ENCODE peak calls at places on chromosomes 1 and 21, in ten cellular contexts. Y, Z, R, P, O, U, T, C, J and D are unnamed samples.

GRCh38 chr1:239952348-239953307 is 139.1 kb upstream of the FMN2 start:
- DNase-seq in Y (no peak), Z (no peak), R (peak), P (no peak), O (no peak), U (no peak), T (no peak), C (no peak), J (no peak), D (no peak)

GRCh38 chr1:16630661-16631247 is 17.4 kb upstream of the NBPF1 start:
- DNase-seq in Y (no peak), Z (peak), R (peak), P (no peak), O (no peak), U (peak), T (no peak), C (no peak), J (peak), D (no peak)

GRCh38 chr1:155254714-155255242 is 505 bp downstream of the ENTREP3 start:
- DNase-seq in Y (peak), Z (no peak), R (peak), P (no peak), O (peak), U (no peak), T (no peak), C (no peak), J (no peak), D (peak)

GRCh38 chr1:220748091-220748934 is at the start of gene MTARC2:
- DNase-seq in Y (peak), Z (peak), R (peak), P (no peak), O (peak), U (no peak), T (peak), C (no peak), J (no peak), D (peak)

GRCh38 chr1:116472431-116472961 is 98.3 kb downstream of the CD58 start:
- DNase-seq in Y (no peak), Z (no peak), R (no peak), P (peak), O (peak), U (no peak), T (peak), C (no peak), J (no peak), D (no peak)

GRCh38 chr1:3910769-3911520 is 10.9 kb upstream of the C1orf174 start:
- DNase-seq in Y (no peak), Z (no peak), R (peak), P (no peak), O (peak), U (peak), T (peak), C (peak), J (peak), D (peak)

GRCh38 chr1:10530756-10531155 is 56.0 kb downstream of the PEX14 start:
- DNase-seq in Y (no peak), Z (no peak), R (no peak), P (no peak), O (no peak), U (no peak), T (no peak), C (no peak), J (no peak), D (peak)

GRCh38 chr1:12539320-12539704 is 78.7 kb downstream of the DHRS3 start:
- DNase-seq in Y (no peak), Z (no peak), R (no peak), P (no peak), O (no peak), U (no peak), T (no peak), C (no peak), J (no peak), D (no peak)

GRCh38 chr21:39529026-39529425 is 77.3 kb downstream of the SH3BGR start:
- DNase-seq in Y (no peak), Z (no peak), R (no peak), P (no peak), O (no peak), U (no peak), T (no peak), C (no peak), J (no peak), D (no peak)

GRCh38 chr1:20233394-20233793 is 47.1 kb upstream of the PLA2G2C start:
- DNase-seq in Y (no peak), Z (no peak), R (peak), P (no peak), O (peak), U (no peak), T (no peak), C (no peak), J (peak), D (no peak)

GRCh38 chr1:31012210-31012924 is 53.1 kb downstream of the PUM1 start:
- DNase-seq in Y (no peak), Z (no peak), R (no peak), P (no peak), O (no peak), U (no peak), T (no peak), C (no peak), J (no peak), D (no peak)

GRCh38 chr1:63988941-63989340 is 214.5 kb upstream of the UBE2U start:
- DNase-seq in Y (no peak), Z (no peak), R (no peak), P (no peak), O (no peak), U (no peak), T (no peak), C (no peak), J (no peak), D (no peak)

GRCh38 chr1:33321178-33321577 is 280 bp upstream of the A3GALT2 start:
- DNase-seq in Y (no peak), Z (no peak), R (no peak), P (no peak), O (no peak), U (no peak), T (no peak), C (no peak), J (no peak), D (no peak)

GRCh38 chr1:236979149-236979890 is 24.9 kb downstream of the MT1HL1 start:
- DNase-seq in Y (no peak), Z (no peak), R (no peak), P (no peak), O (no peak), U (no peak), T (no peak), C (no peak), J (no peak), D (no peak)

GRCh38 chr1:207888647-207889046 is 22.3 kb downstream of the CD34 start:
- DNase-seq in Y (no peak), Z (no peak), R (no peak), P (no peak), O (no peak), U (no peak), T (no peak), C (no peak), J (no peak), D (peak)

GRCh38 chr1:37020653-37021277 is 13.6 kb downstream of the GRIK3 start:
- DNase-seq in Y (no peak), Z (no peak), R (peak), P (no peak), O (no peak), U (peak), T (no peak), C (no peak), J (no peak), D (no peak)

GRCh38 chr21:35952651-35953340 is 107.5 kb downstream of the SETD4 start:
- DNase-seq in Y (no peak), Z (no peak), R (no peak), P (no peak), O (no peak), U (no peak), T (no peak), C (no peak), J (no peak), D (no peak)

GRCh38 chr1:31771891-31772668 is 7.9 kb upstream of the ADGRB2 start:
- DNase-seq in Y (no peak), Z (no peak), R (peak), P (no peak), O (no peak), U (peak), T (no peak), C (peak), J (no peak), D (no peak)

GRCh38 chr1:208013210-208013609 is 102.3 kb upstream of the CD34 start:
- DNase-seq in Y (no peak), Z (no peak), R (no peak), P (no peak), O (no peak), U (no peak), T (no peak), C (no peak), J (no peak), D (no peak)

GRCh38 chr21:17003763-17004373 is 509.0 kb upstream of the CXADR start:
- DNase-seq in Y (no peak), Z (no peak), R (no peak), P (no peak), O (no peak), U (no peak), T (no peak), C (no peak), J (no peak), D (peak)

GRCh38 chr1:40312238-40313205 is 4.6 kb downstream of the COL9A2 start:
- DNase-seq in Y (peak), Z (no peak), R (peak), P (no peak), O (no peak), U (no peak), T (peak), C (no peak), J (peak), D (no peak)

GRCh38 chr1:203080456-203080855 is 5.4 kb downstream of the MYOG start:
- DNase-seq in Y (no peak), Z (no peak), R (no peak), P (no peak), O (no peak), U (no peak), T (no peak), C (no peak), J (no peak), D (no peak)